ENCODE peak calls at places on chromosome 22, in six cellular contexts. U is body of pancreas, G is H1, D is gastrocnemius medialis, K is colonic mucosa, Z is left ventricle myocardium inferior. Y is an unnamed sample.

GRCh38 chr22:42114721-42115120 is 15.9 kb downstream of the CYP2D6 start:
- DNase-seq in D (no peak), K (no peak), Z (no peak), U (peak; percentile 49), G (no peak), Y (no peak)

GRCh38 chr22:21641417-21641794 is 696 bp upstream of the SDF2L1 start:
- DNase-seq in G (no peak), U (peak; percentile 68), Z (no peak), K (peak; percentile 68), D (no peak), Y (no peak)

GRCh38 chr22:41123151-41123550 is 30.8 kb downstream of the EP300 start:
- DNase-seq in U (no peak), G (no peak), Z (no peak), D (no peak), K (no peak), Y (no peak)

GRCh38 chr22:38860291-38861169 is 11.5 kb downstream of the CBX6 start:
- DNase-seq in D (no peak), Z (no peak), G (no peak), U (no peak), K (no peak), Y (no peak)

GRCh38 chr22:48758905-48759875 is 1068.5 kb downstream of the BRD1 start:
- DNase-seq in U (no peak), G (no peak), Z (no peak), K (no peak), D (no peak), Y (peak; percentile 14)

GRCh38 chr22:40414306-40414705 is 43.9 kb downstream of the SGSM3 start:
- DNase-seq in Z (no peak), D (no peak), U (no peak), G (no peak), K (no peak), Y (no peak)

GRCh38 chr22:47245786-47246185 is 483.3 kb downstream of the TBC1D22A start:
- DNase-seq in K (no peak), D (no peak), U (no peak), Z (no peak), G (no peak), Y (no peak)

GRCh38 chr22:37725551-37726239 is 28.8 kb downstream of the TRIOBP start:
- DNase-seq in D (no peak), U (no peak), G (no peak), Z (no peak), K (no peak), Y (no peak)

GRCh38 chr22:37416806-37417205 is 10.5 kb downstream of the ELFN2 start:
- DNase-seq in G (no peak), D (no peak), K (no peak), Z (no peak), U (no peak), Y (no peak)

GRCh38 chr22:37084385-37084784 is 25.1 kb downstream of the TMPRSS6 start:
- DNase-seq in Z (no peak), K (no peak), D (no peak), G (no peak), U (no peak), Y (no peak)

GRCh38 chr22:50469377-50470305 is 5.2 kb downstream of the SBF1 start:
- DNase-seq in K (peak; percentile 95), D (peak; percentile 43), Z (peak; percentile 41), G (peak; percentile 57), U (peak; percentile 80), Y (no peak)

GRCh38 chr22:17778412-17778976 is 4.2 kb upstream of the BID start:
- DNase-seq in U (no peak), G (no peak), K (no peak), Z (no peak), D (no peak), Y (no peak)

GRCh38 chr22:41987276-41987675 is 11.3 kb upstream of the WBP2NL start:
- DNase-seq in K (no peak), D (no peak), U (no peak), Z (no peak), G (no peak), Y (no peak)

GRCh38 chr22:46068176-46068907 is 82.0 kb upstream of the PPARA start:
- DNase-seq in K (no peak), U (no peak), Z (no peak), G (no peak), D (no peak), Y (no peak)

GRCh38 chr22:46068908-46069481 is 81.3 kb upstream of the PPARA start:
- DNase-seq in K (no peak), D (peak; percentile 38), U (no peak), G (no peak), Z (peak; percentile 27), Y (no peak)

GRCh38 chr22:46066691-46067090 is 83.6 kb upstream of the PPARA start:
- DNase-seq in G (no peak), Z (peak; percentile 11), K (peak; percentile 70), D (peak; percentile 55), U (no peak), Y (peak; percentile 23)

GRCh38 chr22:46065733-46066454 is 84.4 kb upstream of the PPARA start:
- DNase-seq in Z (no peak), G (no peak), K (no peak), D (no peak), U (no peak), Y (no peak)

DNA sequence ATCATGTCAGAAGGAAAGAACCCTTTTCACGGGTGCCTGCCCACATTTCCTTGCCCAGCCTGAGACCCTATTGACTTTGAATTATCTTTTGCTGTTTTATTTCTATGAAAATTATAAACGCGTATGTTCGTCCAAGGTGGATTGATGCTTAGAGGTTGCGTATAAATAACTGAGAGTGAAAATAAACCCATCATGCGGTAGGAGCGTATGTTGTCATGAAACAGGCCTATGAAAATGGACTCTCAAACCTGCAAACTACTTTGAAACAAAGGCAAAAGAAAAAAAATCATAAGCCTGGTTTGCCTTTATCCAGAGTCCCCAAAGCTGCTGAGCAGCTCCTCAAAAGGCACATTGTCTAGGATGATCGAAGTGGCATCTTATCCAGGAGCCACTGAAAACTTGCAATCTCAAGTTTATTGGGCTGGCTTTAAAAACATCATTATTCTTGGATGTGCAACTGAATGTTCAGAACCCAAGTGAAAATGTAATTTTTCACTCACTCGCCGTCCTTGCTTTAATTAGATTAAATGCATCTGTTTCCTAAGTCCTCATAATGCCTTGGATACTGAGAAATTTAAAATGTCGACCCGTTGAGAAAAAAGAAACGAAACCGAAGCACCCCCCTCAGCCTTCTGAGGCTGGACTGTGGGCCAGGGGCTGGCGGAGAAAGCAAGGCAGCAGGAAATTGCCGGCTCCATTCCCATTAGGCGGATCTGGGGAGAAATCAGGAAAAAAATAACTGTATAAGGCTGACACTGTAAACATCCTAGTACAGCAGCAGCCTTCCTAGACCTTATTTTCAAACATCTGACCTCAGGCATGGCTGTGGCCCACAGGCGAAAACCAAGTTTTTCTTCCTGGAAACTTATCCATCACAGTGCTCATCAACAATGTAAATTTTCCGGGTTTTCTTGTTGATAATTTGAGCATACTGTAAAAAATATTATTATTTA is 82.9 kb upstream of the PPARA start:
- DNase-seq in D (peak; percentile 15), U (no peak), K (no peak), G (no peak), Z (peak; percentile 15), Y (peak; percentile 42)
- H3K27ac ChIP-seq in D (peak overlapping the region; percentile 98), U (peak overlapping the region; percentile 100), K (peak overlapping the region; percentile 99), G (no peak overlapping the region), Z (peak overlapping the region; percentile 100), Y (peak overlapping the region; percentile 99)

GRCh38 chr22:31394326-31394725 is 5.1 kb upstream of the DRG1 start:
- DNase-seq in U (no peak), K (no peak), D (no peak), Z (no peak), G (no peak), Y (no peak)

GRCh38 chr22:31400023-31400397 is 606 bp downstream of the DRG1 start:
- DNase-seq in Z (no peak), D (no peak), G (no peak), K (no peak), U (no peak), Y (no peak)

GRCh38 chr22:31393890-31394289 is 5.5 kb upstream of the DRG1 start:
- DNase-seq in G (no peak), K (no peak), D (no peak), Z (no peak), U (no peak), Y (no peak)

GRCh38 chr22:31399211-31400022 is at the start of gene DRG1:
- DNase-seq in D (peak; percentile 97), K (peak; percentile 98), Z (peak; percentile 98), G (peak; percentile 85), U (peak; percentile 97), Y (peak; percentile 99)
- TF ChIP-seq CTCF in D (no peak), K (no peak), Z (peak; percentile 35), G (no peak), U (no peak), Y (peak; percentile 17)

GRCh38 chr22:43167001-43167589 is 15.7 kb downstream of the TSPO start:
- DNase-seq in K (no peak), Z (peak; percentile 13), D (no peak), U (no peak), G (no peak), Y (no peak)

GRCh38 chr22:43168416-43169309 is 17.3 kb downstream of the TSPO start:
- DNase-seq in K (no peak), Z (peak; percentile 17), U (no peak), D (no peak), G (no peak), Y (no peak)

GRCh38 chr22:43164636-43165035 is 13.3 kb downstream of the TSPO start:
- DNase-seq in K (no peak), U (no peak), G (no peak), D (no peak), Z (no peak), Y (no peak)

GRCh38 chr22:43163241-43163795 is 12.0 kb downstream of the TSPO start:
- DNase-seq in D (no peak), K (no peak), G (no peak), U (no peak), Z (no peak), Y (no peak)

GRCh38 chr22:43166132-43166930 is 15.0 kb downstream of the TSPO start:
- DNase-seq in D (no peak), G (no peak), K (no peak), Z (peak; percentile 10), U (no peak), Y (no peak)
- H3K27ac ChIP-seq in D (no peak overlapping the region), G (no peak overlapping the region), K (no peak overlapping the region), Z (no peak overlapping the region), U (no peak overlapping the region), Y (no peak overlapping the region)

GRCh38 chr22:45671783-45672563 is at the start of gene ATXN10:
- DNase-seq in K (peak; percentile 60), G (peak; percentile 10), Z (peak; percentile 69), D (peak; percentile 33), U (peak; percentile 62), Y (peak; percentile 83)
- TF ChIP-seq CTCF in K (no peak), G (no peak), Z (no peak), D (no peak), U (no peak), Y (no peak)

DNA sequence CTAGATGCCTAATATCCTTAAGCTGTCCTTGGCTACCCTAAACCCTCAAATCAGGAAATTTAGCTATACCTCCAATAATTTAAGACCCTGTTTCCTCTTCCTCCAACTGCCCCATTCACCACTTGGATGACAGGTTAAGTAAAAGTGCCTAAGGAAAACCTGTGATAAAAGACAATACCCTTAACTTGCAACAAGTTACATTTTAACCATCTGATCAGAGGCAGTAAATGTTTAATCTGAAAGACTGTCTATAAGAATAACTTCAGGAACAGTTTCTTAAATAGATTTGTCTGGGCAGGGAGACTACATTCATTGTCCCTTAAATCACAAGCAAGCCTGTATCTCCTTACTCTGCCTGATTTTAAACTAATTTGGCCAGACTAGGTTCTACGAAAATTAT is 129.1 kb downstream of the APOL5 start:
- DNase-seq in Z (no peak), K (no peak), G (no peak), D (no peak), U (no peak), Y (no peak)
- H3K27ac ChIP-seq in Z (peak overlapping the region; percentile 27), K (peak overlapping the region; percentile 74), G (no peak overlapping the region), D (peak overlapping the region; percentile 82), U (peak overlapping the region; percentile 39), Y (no peak overlapping the region)

Y was measured in heart left ventricle.